ENCODE peak calls at places on chromosomes 12 and 14, in eight cellular contexts. Y, D, Z, R, G, S, J and Q are unnamed samples.
A peak's percentile ranks its signal among the peaks of the same experiment; 100 is the strongest.

GRCh38 chr12:52464921-52465320 is 8.7 kb downstream of the KRT6C start:
- DNase-seq in Y (no peak), R (no peak), Z (no peak), D (no peak), G (no peak), S (no peak), J (no peak), Q (no peak)

GRCh38 chr14:23193432-23193831 is 10.0 kb upstream of the SLC7A8 start:
- DNase-seq in R (no peak), J (no peak), D (no peak), G (no peak), S (no peak), Z (no peak), Y (no peak), Q (no peak)

GRCh38 chr12:122920687-122921086 is 24.8 kb upstream of the VPS37B start:
- DNase-seq in D (no peak), G (no peak), Z (no peak), J (no peak), S (no peak), Y (no peak), R (no peak), Q (no peak)

GRCh38 chr12:95709152-95709551 is 81.4 kb downstream of the NTN4 start:
- DNase-seq in R (no peak), G (no peak), J (no peak), D (no peak), S (no peak), Z (no peak), Y (no peak), Q (no peak)

GRCh38 chr14:69682607-69683263 is 71.3 kb downstream of the SUSD6 start:
- DNase-seq in J (peak; percentile 25), D (no peak), G (no peak), S (no peak), Y (no peak), Z (no peak), R (no peak), Q (no peak)

GRCh38 chr14:37874429-37875109 is 279.1 kb downstream of the TTC6 start:
- DNase-seq in Z (peak; percentile 67), G (peak; percentile 66), Y (peak; percentile 77), J (peak; percentile 68), R (no peak), D (peak; percentile 60), S (peak; percentile 59), Q (peak; percentile 18)

GRCh38 chr14:86296173-86296572 is 766.2 kb downstream of the FLRT2 start:
- DNase-seq in J (no peak), D (no peak), R (peak; percentile 74), Z (no peak), S (peak; percentile 70), G (no peak), Y (no peak), Q (no peak)

GRCh38 chr12:93292213-93292612 is 85.5 kb upstream of the NUDT4 start:
- DNase-seq in S (no peak), Z (no peak), Y (no peak), J (no peak), R (no peak), G (no peak), D (no peak), Q (no peak)

GRCh38 chr14:99604766-99605298 is 825 bp upstream of the CCDC85C start:
- DNase-seq in S (peak; percentile 42), Z (no peak), D (peak; percentile 7), J (peak; percentile 39), R (no peak), Y (peak; percentile 63), G (peak; percentile 56), Q (no peak)

GRCh38 chr14:94748667-94749347 is 21.1 kb downstream of the GSC start:
- DNase-seq in Y (peak; percentile 49), Z (no peak), J (peak; percentile 61), D (no peak), R (no peak), G (peak; percentile 53), S (peak; percentile 29), Q (no peak)

GRCh38 chr14:90400904-90401561 is 4.2 kb downstream of the CALM1 start:
- DNase-seq in S (no peak), Z (no peak), J (no peak), Y (no peak), D (no peak), G (no peak), R (no peak), Q (no peak)

GRCh38 chr12:6692888-6693287 is 3.7 kb upstream of the ZNF384 start:
- DNase-seq in J (no peak), Z (no peak), R (no peak), S (no peak), Y (no peak), G (no peak), D (no peak), Q (no peak)

GRCh38 chr12:3135522-3136461 is 58.6 kb downstream of the TSPAN9 start:
- DNase-seq in G (peak; percentile 82), R (peak; percentile 42), Y (peak; percentile 91), Z (no peak), S (peak; percentile 58), D (peak; percentile 25), J (peak; percentile 70), Q (no peak)

GRCh38 chr12:132444957-132445883 is 44.7 kb upstream of the FBRSL1 start:
- DNase-seq in J (peak; percentile 20), Y (no peak), Z (no peak), D (peak; percentile 66), G (peak; percentile 95), R (no peak), S (no peak), Q (no peak)

GRCh38 chr14:22047105-22047504 is 373.5 kb upstream of the OR4E1 start:
- DNase-seq in J (peak; percentile 17), G (peak; percentile 33), D (no peak), Y (peak; percentile 41), S (no peak), R (no peak), Z (no peak), Q (no peak)

GRCh38 chr12:116916714-116917114 is 6.0 kb downstream of the FBXW8 start:
- DNase-seq in J (peak; percentile 84), S (no peak), Z (no peak), R (no peak), D (peak; percentile 9), G (peak; percentile 95), Y (peak; percentile 74), Q (peak; percentile 53)

GRCh38 chr12:46458500-46459106 is 86.0 kb upstream of the SLC38A2 start:
- DNase-seq in D (no peak), Y (no peak), Z (no peak), G (no peak), R (no peak), J (no peak), S (no peak), Q (no peak)

GRCh38 chr14:105851716-105852377 is 325.5 kb downstream of the TMEM121 start:
- DNase-seq in J (no peak), D (no peak), S (no peak), R (no peak), Z (no peak), G (no peak), Y (no peak), Q (no peak)

GRCh38 chr12:67752226-67752732 is 103.7 kb downstream of the DYRK2 start:
- DNase-seq in Z (no peak), G (no peak), J (no peak), D (no peak), R (no peak), Y (no peak), S (no peak), Q (no peak)

GRCh38 chr14:83940253-83940652 is 1589.7 kb upstream of the FLRT2 start:
- DNase-seq in R (no peak), D (no peak), Y (peak; percentile 18), S (no peak), Z (no peak), G (no peak), J (no peak), Q (no peak)

GRCh38 chr12:275784-276183 is 13.1 kb upstream of the SLC6A13 start:
- DNase-seq in S (no peak), D (no peak), Y (no peak), R (no peak), G (no peak), Z (no peak), J (peak; percentile 18), Q (no peak)

GRCh38 chr14:105064721-105065143 is 498 bp downstream of the GPR132 start:
- DNase-seq in D (no peak), G (peak; percentile 35), S (no peak), J (peak; percentile 76), Z (no peak), Y (no peak), R (no peak), Q (no peak)